ENCODE peak calls at places on chromosomes 5 and 9, in seven cellular contexts. B is cardiac muscle cell, G is fibroblast of lung, E is A549, D is uterus, Q is trophoblast cell, O is ascending aorta. F is an unnamed sample.

GRCh38 chr5:32489791-32490581 is 45.4 kb upstream of the ZFR start:
- DNase-seq in G (peak; percentile 90), O (peak; percentile 86), E (peak; percentile 63), Q (peak; percentile 47), D (peak; percentile 85), B (peak; percentile 82), F (peak; percentile 83)

GRCh38 chr5:92991681-92992472 is 589.1 kb downstream of the NR2F1-AS1 start:
- DNase-seq in D (no peak), O (no peak), E (no peak), B (no peak), G (peak; percentile 12), Q (peak; percentile 1), F (no peak)

GRCh38 chr9:671997-672396 is 169.5 kb upstream of the DMRT1 start:
- DNase-seq in G (no peak), E (no peak), B (no peak), O (no peak), D (no peak), Q (no peak), F (no peak)

GRCh38 chr9:32543047-32543446 is 9.1 kb upstream of the SMIM27 start:
- DNase-seq in E (no peak), G (no peak), B (no peak), Q (no peak), D (no peak), O (no peak), F (no peak)

GRCh38 chr5:174177531-174177930 is 132.0 kb downstream of the NSG2 start:
- DNase-seq in E (no peak), Q (no peak), O (peak; percentile 19), G (no peak), D (no peak), B (no peak), F (no peak)

GRCh38 chr5:2877520-2877919 is 126.0 kb upstream of the IRX2 start:
- DNase-seq in Q (no peak), O (no peak), E (no peak), D (no peak), B (no peak), G (no peak), F (no peak)

GRCh38 chr5:153447534-153447933 is 42.9 kb upstream of the GRIA1 start:
- DNase-seq in B (no peak), G (no peak), Q (no peak), O (no peak), D (no peak), E (no peak), F (no peak)

GRCh38 chr9:87909310-87910041 is 8.3 kb upstream of the SPATA31C1 start:
- DNase-seq in Q (no peak), E (peak; percentile 29), O (peak; percentile 61), D (no peak), G (no peak), B (no peak), F (no peak)

GRCh38 chr5:16935271-16936149 is 578 bp downstream of the MYO10 start:
- DNase-seq in G (peak; percentile 39), Q (peak; percentile 14), D (no peak), B (peak; percentile 63), E (peak; percentile 41), O (peak; percentile 72), F (peak; percentile 83)

GRCh38 chr9:35836595-35836994 is 7.6 kb downstream of the TMEM8B start:
- DNase-seq in E (no peak), B (no peak), D (no peak), Q (no peak), O (no peak), G (no peak), F (no peak)

GRCh38 chr9:35842020-35842745 is 13.2 kb downstream of the TMEM8B start:
- DNase-seq in G (no peak), E (no peak), Q (no peak), B (no peak), O (no peak), D (no peak), F (no peak)

GRCh38 chr9:35840901-35841900 is 12.2 kb downstream of the TMEM8B start:
- DNase-seq in O (no peak), E (no peak), Q (no peak), D (no peak), B (no peak), G (no peak), F (no peak)

GRCh38 chr9:35842795-35843194 is 13.8 kb downstream of the TMEM8B start:
- DNase-seq in G (no peak), E (no peak), O (no peak), B (no peak), Q (no peak), D (no peak), F (no peak)

DNA sequence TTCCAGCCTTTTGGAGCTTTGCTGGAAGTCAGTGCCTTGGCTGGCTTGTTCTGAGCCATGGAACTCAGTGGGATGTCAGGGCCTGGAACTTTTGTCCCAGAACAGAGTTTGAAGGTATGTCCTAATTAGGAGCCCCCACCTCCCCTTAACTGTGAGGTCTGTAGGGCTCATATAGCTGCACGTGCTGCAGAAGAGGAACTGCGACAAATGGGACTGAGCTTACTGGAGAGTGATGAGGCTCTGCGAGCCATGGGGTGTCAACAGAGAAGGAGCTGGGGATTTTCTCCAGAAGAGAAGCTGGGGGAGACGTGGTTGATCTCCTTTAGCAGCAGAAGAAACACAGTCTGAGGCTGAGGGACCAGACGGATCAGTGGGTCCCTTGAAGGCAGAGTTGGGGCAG is 10.9 kb downstream of the TMEM8B start:
- DNase-seq in E (no peak), O (no peak), B (no peak), D (no peak), Q (no peak), G (no peak), F (no peak)
- H3K4me1 ChIP-seq in E (peaks cover 8% of the 10 kb centered on the region), O (no peaks in the 10 kb centered on the region), B (no peaks in the 10 kb centered on the region), D (no peaks in the 10 kb centered on the region), Q (no peaks in the 10 kb centered on the region), G (peaks cover 2% of the 10 kb centered on the region), F (peaks cover 40% of the 10 kb centered on the region)

DNA sequence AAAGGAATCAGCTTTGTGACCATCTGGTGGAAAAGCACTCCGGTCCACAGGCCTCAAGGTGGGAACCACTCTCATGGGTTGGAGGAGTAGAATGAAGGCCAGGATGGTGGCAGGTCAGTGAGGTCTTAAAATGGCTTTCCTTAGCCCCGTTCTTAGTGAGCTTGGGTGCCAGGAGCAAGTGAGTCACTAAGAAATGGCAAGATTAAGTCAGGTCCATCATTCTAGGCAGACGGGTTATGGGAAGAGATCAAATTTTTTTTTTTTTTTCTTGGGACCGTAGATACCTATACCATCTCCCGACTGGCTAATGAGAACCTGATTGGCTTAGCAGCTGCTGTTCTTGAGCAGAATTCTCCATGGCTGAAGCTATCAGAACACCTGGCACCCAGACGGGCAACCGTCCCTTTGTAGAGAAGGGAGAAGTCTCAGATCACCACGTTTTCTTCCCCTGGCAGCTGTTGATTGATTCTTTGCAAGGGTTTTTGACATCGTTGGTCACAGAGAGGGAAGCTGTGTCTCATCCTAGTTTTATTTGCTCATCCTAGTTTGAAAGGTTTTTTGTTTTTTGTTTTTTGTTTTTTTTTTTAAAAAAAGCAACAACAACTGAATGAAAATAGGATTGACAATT is 78.5 kb downstream of the AOPEP start:
- DNase-seq in D (no peak), G (no peak), B (no peak), E (no peak), O (no peak), Q (no peak), F (no peak)
- H3K4me1 ChIP-seq in D (peaks cover 11% of the 10 kb centered on the region), G (peaks cover 21% of the 10 kb centered on the region), B (no peaks in the 10 kb centered on the region), E (peaks cover 95% of the 10 kb centered on the region), O (peaks cover 35% of the 10 kb centered on the region), Q (peaks cover 6% of the 10 kb centered on the region), F (peaks cover 84% of the 10 kb centered on the region)

DNA sequence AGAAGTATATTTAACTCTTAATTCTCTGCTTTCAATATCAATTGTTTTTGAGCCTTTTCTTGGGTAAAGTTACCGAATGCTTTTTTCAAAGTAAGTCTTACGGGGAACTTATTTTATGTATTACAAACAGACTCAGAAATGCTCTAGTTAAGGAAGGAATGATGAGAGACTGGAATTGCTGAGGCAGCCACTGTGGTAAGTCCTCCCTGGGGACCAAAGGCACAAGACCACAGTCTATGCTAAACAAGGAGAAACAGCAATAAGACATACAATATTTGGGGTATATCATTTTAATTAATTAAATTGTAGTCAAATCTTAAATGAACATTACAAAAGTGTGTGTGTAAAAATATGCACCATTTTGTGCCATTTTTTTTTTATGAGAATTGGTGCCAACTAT is 31.1 kb downstream of the ELL2 start:
- DNase-seq in B (no peak), E (no peak), G (no peak), Q (no peak), D (no peak), O (no peak), F (no peak)
- H3K4me1 ChIP-seq in B (peaks cover 25% of the 10 kb centered on the region), E (peaks cover 14% of the 10 kb centered on the region), G (peaks cover 2% of the 10 kb centered on the region), Q (no peaks in the 10 kb centered on the region), D (no peaks in the 10 kb centered on the region), O (no peaks in the 10 kb centered on the region), F (peaks cover 40% of the 10 kb centered on the region)

GRCh38 chr5:158127536-158127935 is 268.6 kb upstream of the CLINT1 start:
- DNase-seq in D (no peak), B (no peak), G (no peak), Q (no peak), E (no peak), O (no peak), F (no peak)

GRCh38 chr5:158139161-158139560 is 280.2 kb upstream of the CLINT1 start:
- DNase-seq in B (no peak), D (no peak), Q (no peak), G (peak; percentile 27), E (no peak), O (no peak), F (no peak)

GRCh38 chr5:158135682-158136176 is 276.8 kb upstream of the CLINT1 start:
- DNase-seq in G (no peak), Q (no peak), E (no peak), D (no peak), B (no peak), O (no peak), F (no peak)

GRCh38 chr5:158133369-158133768 is 274.4 kb upstream of the CLINT1 start:
- DNase-seq in G (no peak), B (no peak), D (no peak), Q (no peak), O (no peak), E (no peak), F (no peak)
- H3K4me1 ChIP-seq in G (no peaks in the 10 kb centered on the region), B (no peaks in the 10 kb centered on the region), D (no peaks in the 10 kb centered on the region), Q (no peaks in the 10 kb centered on the region), O (no peaks in the 10 kb centered on the region), E (no peaks in the 10 kb centered on the region), F (no peaks in the 10 kb centered on the region)

DNA sequence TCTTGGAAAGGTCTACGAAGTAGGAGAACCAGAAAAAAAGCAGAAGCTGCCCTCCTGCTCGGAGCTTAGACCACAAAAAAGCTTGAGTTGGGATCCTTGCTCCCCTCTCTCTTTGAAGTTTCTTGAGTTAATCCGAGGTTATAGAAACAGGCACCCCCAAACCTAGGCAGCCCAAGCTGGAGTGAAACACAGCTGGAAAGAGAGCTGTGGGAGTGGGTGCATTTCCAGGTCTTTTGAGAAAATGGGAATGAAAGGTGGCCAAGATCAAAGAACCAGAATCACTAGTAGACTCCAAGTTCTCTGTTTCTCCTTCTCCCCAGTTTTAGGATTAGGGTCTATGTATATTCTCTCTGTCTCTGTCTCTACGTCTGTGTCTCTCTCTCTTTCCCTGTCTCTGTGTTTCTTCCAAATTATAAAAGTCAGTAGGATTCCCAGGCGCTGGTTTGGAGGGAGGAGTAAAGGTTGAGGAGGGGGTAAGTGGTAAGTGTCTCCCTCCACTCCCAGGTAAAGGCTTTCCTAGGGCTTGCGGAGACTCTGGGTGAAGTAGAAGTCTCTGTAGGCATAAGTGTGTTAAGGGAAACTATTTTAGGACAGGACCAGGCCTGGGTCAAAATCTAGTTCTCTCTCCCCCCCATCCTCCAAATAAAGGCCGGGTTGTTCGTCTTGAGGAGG is 2.9 kb downstream of the LHX2 start:
- DNase-seq in D (no peak), Q (no peak), O (no peak), B (no peak), G (no peak), E (no peak), F (peak; percentile 19)
- H3K4me1 ChIP-seq in D (no peaks in the 10 kb centered on the region), Q (peaks cover 16% of the 10 kb centered on the region), O (peaks cover 14% of the 10 kb centered on the region), B (no peaks in the 10 kb centered on the region), G (no peaks in the 10 kb centered on the region), E (peaks cover 10% of the 10 kb centered on the region), F (peaks cover 63% of the 10 kb centered on the region)

GRCh38 chr5:395156-395920 is 47.6 kb upstream of the EXOC3 start:
- DNase-seq in B (no peak), D (no peak), Q (peak; percentile 63), G (peak; percentile 78), O (no peak), E (no peak), F (peak; percentile 62)
- H3K4me1 ChIP-seq in B (peaks cover 14% of the 10 kb centered on the region), D (no peaks in the 10 kb centered on the region), Q (peaks cover 32% of the 10 kb centered on the region), G (peaks cover 38% of the 10 kb centered on the region), O (no peaks in the 10 kb centered on the region), E (peaks cover 25% of the 10 kb centered on the region), F (peaks cover 23% of the 10 kb centered on the region)

F was measured in suprapubic skin.